ENCODE peak calls at places on chromosomes 7 and 10, in four cellular contexts. Z, X, H and D are unnamed samples.

GRCh38 chr7:75033064-75033463 is 40.5 kb downstream of the RCC1L start:
- DNase-seq in Z (no peak), H (peak; percentile 43), X (peak; percentile 27), D (peak; percentile 35)

GRCh38 chr10:93745411-93746065 is 12.2 kb upstream of the LGI1 start:
- DNase-seq in H (peak; percentile 32), X (peak; percentile 30), Z (no peak), D (peak; percentile 43)

GRCh38 chr10:3482200-3482993 is 302.6 kb downstream of the KLF6 start:
- DNase-seq in Z (no peak), H (no peak), X (peak; percentile 91), D (peak; percentile 47)

GRCh38 chr7:128260069-128260468 is 19.0 kb downstream of the LEP start:
- DNase-seq in Z (no peak), X (no peak), H (no peak), D (no peak)

GRCh38 chr10:47264797-47265281 is 35.2 kb upstream of the GDF10 start:
- DNase-seq in X (no peak), H (no peak), Z (no peak), D (no peak)

GRCh38 chr7:123663200-123663599 is 7.5 kb downstream of the LMOD2 start:
- DNase-seq in Z (no peak), H (no peak), X (no peak), D (no peak)

GRCh38 chr7:19747740-19748339 is 25.6 kb downstream of the TMEM196 start:
- DNase-seq in H (peak; percentile 33), X (peak; percentile 58), Z (peak; percentile 1), D (peak; percentile 4)

GRCh38 chr7:2978403-2978802 is 65.3 kb downstream of the CARD11 start:
- DNase-seq in Z (peak; percentile 29), X (peak; percentile 15), H (no peak), D (no peak)

GRCh38 chr10:74704629-74705360 is 121.6 kb upstream of the KAT6B start:
- DNase-seq in X (no peak), H (no peak), Z (no peak), D (peak; percentile 27)

GRCh38 chr7:122438001-122438400 is 133.5 kb upstream of the FEZF1 start:
- DNase-seq in X (no peak), H (no peak), Z (no peak), D (no peak)
- H3K4me3 ChIP-seq in X (no peak overlapping the region), H (no peak overlapping the region), Z (no peak overlapping the region), D (no peak overlapping the region)

DNA sequence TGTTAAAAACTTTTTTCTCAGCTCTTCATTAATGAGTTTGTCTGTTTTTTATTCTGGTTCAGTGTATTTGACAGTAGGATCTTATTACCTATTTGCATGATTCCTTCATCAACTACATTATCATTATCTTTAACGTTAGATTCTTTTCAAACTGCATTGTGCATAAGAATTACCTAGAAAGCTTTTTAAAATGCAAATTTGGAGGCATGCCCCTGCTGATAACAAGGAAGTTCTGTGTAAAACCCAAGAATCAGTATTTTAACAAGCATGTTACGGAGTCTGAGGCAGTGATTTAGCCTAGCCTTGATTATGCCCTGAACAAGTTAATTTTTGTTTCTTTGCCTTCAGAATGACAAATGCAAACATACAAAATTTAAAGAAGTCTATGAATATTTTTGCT is 14.2 kb downstream of the AHR start:
- DNase-seq in X (no peak), Z (no peak), H (no peak), D (no peak)
- H3K27ac ChIP-seq in X (no peak overlapping the region), Z (no peak overlapping the region), H (no peak overlapping the region), D (no peak overlapping the region)

DNA sequence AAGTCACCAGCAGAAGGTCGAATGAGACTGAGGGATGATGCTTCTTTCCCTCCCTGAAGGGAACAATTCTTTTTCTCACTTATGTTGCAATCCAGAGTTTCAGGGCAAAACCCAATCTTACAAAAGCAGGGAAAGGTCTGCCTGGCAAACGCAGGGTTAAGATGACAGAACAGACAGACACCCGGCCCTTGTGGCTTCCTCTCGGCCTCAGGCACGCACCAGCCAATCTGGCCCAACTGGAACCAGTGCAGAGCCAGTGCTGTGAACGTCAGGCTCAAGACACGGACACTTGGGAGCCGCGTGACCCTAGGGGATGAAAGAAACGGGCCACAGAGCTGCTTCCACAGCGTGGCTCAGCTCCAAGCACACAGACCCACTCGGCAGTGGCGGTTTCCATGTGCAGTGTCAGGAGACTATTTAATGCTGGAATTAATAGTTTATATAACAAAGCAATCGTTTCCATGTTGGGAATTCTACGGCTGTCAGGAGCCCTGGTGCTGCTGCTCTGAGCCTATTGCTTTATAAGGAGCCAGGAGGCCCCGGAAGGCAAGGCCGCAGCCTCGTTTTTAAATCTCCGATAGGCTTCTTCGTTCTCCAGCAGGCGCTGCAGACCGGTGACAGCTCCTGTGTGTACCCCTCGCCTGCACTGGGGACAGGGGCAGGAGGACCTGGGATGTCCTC is 198.4 kb downstream of the DIP2C start:
- DNase-seq in Z (no peak), X (peak; percentile 78), H (no peak), D (no peak)
- H3K4me1 ChIP-seq in Z (no peaks in the 10 kb centered on the region), X (no peaks in the 10 kb centered on the region), H (no peaks in the 10 kb centered on the region), D (no peaks in the 10 kb centered on the region)

DNA sequence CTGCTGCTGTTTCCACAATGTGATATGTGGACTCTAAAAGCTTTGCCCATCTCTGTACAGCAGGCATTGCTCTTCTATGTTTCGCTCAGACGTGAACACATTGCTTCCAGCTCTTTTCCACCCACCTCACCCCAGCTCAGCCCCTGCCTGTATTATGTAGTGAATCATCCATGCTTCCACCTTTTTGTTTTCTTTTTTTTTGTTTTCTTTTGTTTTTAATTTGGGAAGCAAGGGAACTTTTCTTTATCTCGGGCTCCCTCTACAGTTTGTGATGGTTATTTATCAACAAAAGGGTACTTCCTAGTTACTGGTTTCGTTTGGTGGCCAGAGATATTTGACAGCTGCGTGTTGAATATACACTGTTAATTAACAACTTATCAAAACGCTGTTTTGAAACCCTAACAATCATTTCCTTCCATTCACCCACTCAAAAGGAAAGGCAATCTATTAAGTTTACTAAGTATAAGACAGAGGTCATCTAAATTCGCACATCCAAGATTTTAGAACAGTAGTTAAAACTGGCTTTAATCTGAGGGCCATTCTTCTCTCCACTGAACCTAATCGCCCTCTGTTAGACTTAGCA is 127.9 kb upstream of the STK17A start:
- DNase-seq in Z (no peak), H (peak; percentile 38), X (peak; percentile 60), D (peak; percentile 48)
- H3K4me3 ChIP-seq in Z (no peak overlapping the region), H (no peak overlapping the region), X (no peak overlapping the region), D (no peak overlapping the region)

DNA sequence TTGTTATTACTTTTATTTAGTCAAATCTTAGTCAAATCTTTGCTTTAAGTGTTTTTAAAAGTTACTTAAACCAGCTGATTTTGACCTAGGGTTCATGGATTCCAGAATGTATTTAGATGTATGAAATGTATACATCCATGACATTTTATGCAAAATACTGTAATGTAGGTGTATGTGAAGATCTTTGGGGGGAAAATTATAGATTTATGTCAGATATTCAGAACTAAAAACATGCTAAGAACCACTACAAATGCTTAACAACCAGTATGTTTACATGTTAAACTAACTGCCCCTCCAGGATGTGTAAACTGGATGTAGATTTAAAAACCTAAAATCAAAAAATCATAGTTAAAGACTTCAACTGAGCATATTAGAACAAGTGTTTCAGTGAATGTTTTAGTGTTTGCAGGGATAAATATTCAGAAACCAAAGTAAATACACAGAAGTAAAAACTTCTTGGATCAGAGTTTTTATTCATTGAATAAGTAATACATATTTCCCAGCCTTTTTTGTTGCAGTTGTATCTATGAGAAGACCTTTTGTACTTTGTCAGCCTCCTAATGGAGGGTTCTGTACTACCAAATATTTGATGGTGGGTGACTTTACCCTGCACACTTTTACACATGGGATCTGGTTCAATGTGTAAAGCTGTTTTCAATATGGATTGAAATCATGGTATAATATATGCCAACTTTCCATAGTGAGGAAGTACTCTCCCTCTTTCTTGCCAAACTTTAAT is 3.9 kb downstream of the CPED1 start:
- DNase-seq in Z (no peak), H (no peak), X (no peak), D (no peak)
- H3K27ac ChIP-seq in Z (no peak overlapping the region), H (no peak overlapping the region), X (no peak overlapping the region), D (no peak overlapping the region)

DNA sequence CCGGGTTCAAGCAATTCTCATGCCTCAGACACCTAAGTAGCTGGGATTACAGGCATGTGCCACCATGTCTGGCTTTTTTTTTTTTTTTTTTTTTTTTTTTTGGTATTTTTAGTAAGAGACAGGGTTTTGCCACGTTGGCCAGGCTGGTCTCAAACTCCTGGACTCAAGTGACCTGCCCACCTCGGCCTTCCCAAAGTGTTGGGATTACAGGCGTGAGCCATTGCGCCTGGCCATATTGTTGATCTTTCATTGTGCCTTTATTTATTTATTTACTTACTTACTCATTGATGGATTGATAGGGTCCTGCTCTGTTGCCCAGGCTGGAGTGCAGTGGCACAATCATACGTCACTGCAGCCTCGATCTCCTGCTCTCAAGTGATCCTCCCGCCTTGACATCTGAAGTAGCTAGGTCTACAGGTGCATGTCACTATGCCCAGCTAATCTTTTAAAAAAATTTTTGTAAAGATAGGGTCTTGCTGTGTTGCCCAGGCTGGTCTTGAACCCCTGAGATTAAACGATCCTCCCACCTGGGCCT is 30.4 kb downstream of the SVIL start:
- DNase-seq in Z (no peak), X (no peak), H (no peak), D (no peak)
- H3K4me1 ChIP-seq in Z (no peaks in the 10 kb centered on the region), X (peaks cover 15% of the 10 kb centered on the region), H (no peaks in the 10 kb centered on the region), D (peaks cover 3% of the 10 kb centered on the region)

DNA sequence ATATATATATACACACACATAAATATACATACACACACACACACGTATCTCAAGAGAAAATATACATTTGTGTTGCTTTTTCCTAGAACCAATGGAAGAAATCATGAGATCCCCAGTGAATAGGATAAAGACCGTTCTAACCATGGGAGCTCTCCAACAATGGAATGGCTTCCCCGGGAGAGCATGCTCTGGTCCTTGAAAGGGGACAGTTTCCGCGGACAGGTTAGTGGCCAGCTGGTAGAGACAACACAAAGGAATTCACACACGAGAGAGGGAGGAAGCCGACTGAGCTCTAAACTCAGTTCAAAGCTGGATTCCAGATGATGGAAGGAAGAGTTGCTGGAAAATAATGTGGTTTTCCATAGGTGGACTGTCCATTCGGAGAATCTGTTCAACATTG is 72.7 kb downstream of the SLC37A3 start:
- DNase-seq in X (no peak), Z (no peak), H (no peak), D (no peak)
- H3K4me3 ChIP-seq in X (no peak overlapping the region), Z (no peak overlapping the region), H (no peak overlapping the region), D (no peak overlapping the region)

DNA sequence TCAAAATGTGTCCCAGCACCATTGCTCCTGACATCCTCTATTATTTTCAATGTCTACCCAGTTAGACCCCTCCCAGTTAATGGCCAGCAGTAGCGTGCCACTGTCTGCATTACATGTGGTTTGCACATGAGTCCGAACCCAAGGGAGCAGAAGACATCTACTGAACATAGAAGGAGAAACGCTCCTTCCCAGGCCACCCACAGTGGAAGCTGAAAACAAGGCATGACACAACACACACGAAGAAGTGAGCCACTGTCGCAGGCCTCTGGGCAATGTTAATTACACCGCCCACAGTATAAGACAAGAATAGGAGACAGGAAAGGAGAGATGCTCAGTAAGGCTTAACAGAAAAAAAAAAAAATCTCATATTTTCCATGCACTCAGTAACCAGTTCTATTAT is 50.5 kb downstream of the MKX start:
- DNase-seq in H (no peak), X (no peak), Z (no peak), D (no peak)
- H3K27ac ChIP-seq in H (no peak overlapping the region), X (no peak overlapping the region), Z (no peak overlapping the region), D (no peak overlapping the region)